ENCODE peak calls at places on chromosomes 7 and 10, in seven cellular contexts. One of them, this sample, is unnamed.

GRCh38 chr10:74213571-74214162 is 62.6 kb downstream of the ADK start:
- DNase-seq in astrocyte of the cerebellum: peak; percentile 35
- DNase-seq in NCI-H1417: peak; percentile 49
- DNase-seq in germinal center: peak; percentile 46
- DNase-seq in stomach: no peak
- DNase-seq in stimulated activated CD8-positive, alpha-beta memory T cell treated with anti-CD3 and anti-CD28 coated beads, Interleukin-7, amount 100 ng/mL, for 1 hour: no peak
- DNase-seq in left lung: no peak
- DNase-seq in this sample: peak; percentile 27

GRCh38 chr7:157576415-157576814 is 239.6 kb downstream of the DNAJB6 start:
- DNase-seq in left lung: no peak
- DNase-seq in astrocyte of the cerebellum: no peak
- DNase-seq in stomach: no peak
- DNase-seq in stimulated activated CD8-positive, alpha-beta memory T cell treated with anti-CD3 and anti-CD28 coated beads, Interleukin-7, amount 100 ng/mL, for 1 hour: no peak
- DNase-seq in NCI-H1417: no peak
- DNase-seq in germinal center: peak; percentile 19
- DNase-seq in this sample: peak; percentile 57

GRCh38 chr10:49598986-49599385 is 11.1 kb upstream of the SLC18A3 start:
- DNase-seq in germinal center: no peak
- DNase-seq in astrocyte of the cerebellum: no peak
- DNase-seq in left lung: no peak
- DNase-seq in NCI-H1417: no peak
- DNase-seq in stimulated activated CD8-positive, alpha-beta memory T cell treated with anti-CD3 and anti-CD28 coated beads, Interleukin-7, amount 100 ng/mL, for 1 hour: no peak
- DNase-seq in stomach: no peak
- DNase-seq in this sample: peak; percentile 8

GRCh38 chr7:31145339-31145738 is 93.2 kb downstream of the ADCYAP1R1 start:
- DNase-seq in left lung: no peak
- DNase-seq in NCI-H1417: peak; percentile 19
- DNase-seq in germinal center: no peak
- DNase-seq in stomach: no peak
- DNase-seq in stimulated activated CD8-positive, alpha-beta memory T cell treated with anti-CD3 and anti-CD28 coated beads, Interleukin-7, amount 100 ng/mL, for 1 hour: no peak
- DNase-seq in astrocyte of the cerebellum: no peak
- DNase-seq in this sample: no peak

GRCh38 chr10:30207485-30208052 is 141.5 kb downstream of the MTPAP start:
- DNase-seq in germinal center: no peak
- DNase-seq in left lung: no peak
- DNase-seq in stimulated activated CD8-positive, alpha-beta memory T cell treated with anti-CD3 and anti-CD28 coated beads, Interleukin-7, amount 100 ng/mL, for 1 hour: no peak
- DNase-seq in astrocyte of the cerebellum: no peak
- DNase-seq in stomach: no peak
- DNase-seq in NCI-H1417: no peak
- DNase-seq in this sample: no peak

GRCh38 chr10:86961481-86962091 is 3.2 kb downstream of the SNCG start:
- DNase-seq in germinal center: no peak
- DNase-seq in stomach: peak; percentile 10
- DNase-seq in astrocyte of the cerebellum: no peak
- DNase-seq in stimulated activated CD8-positive, alpha-beta memory T cell treated with anti-CD3 and anti-CD28 coated beads, Interleukin-7, amount 100 ng/mL, for 1 hour: no peak
- DNase-seq in NCI-H1417: no peak
- DNase-seq in left lung: no peak
- DNase-seq in this sample: peak; percentile 15

GRCh38 chr10:14971867-14972448 is 12.8 kb downstream of the MEIG1 start:
- DNase-seq in astrocyte of the cerebellum: no peak
- DNase-seq in germinal center: no peak
- DNase-seq in stomach: peak; percentile 45
- DNase-seq in NCI-H1417: peak; percentile 54
- DNase-seq in left lung: no peak
- DNase-seq in stimulated activated CD8-positive, alpha-beta memory T cell treated with anti-CD3 and anti-CD28 coated beads, Interleukin-7, amount 100 ng/mL, for 1 hour: no peak
- DNase-seq in this sample: no peak

GRCh38 chr10:59019603-59020002 is 156.8 kb upstream of the PHYHIPL start:
- DNase-seq in astrocyte of the cerebellum: peak; percentile 33
- DNase-seq in germinal center: no peak
- DNase-seq in stomach: no peak
- DNase-seq in NCI-H1417: no peak
- DNase-seq in stimulated activated CD8-positive, alpha-beta memory T cell treated with anti-CD3 and anti-CD28 coated beads, Interleukin-7, amount 100 ng/mL, for 1 hour: no peak
- DNase-seq in left lung: no peak
- DNase-seq in this sample: no peak

GRCh38 chr7:100476903-100477870 is 1.8 kb downstream of the TSC22D4 start:
- DNase-seq in NCI-H1417: no peak
- DNase-seq in stomach: no peak
- DNase-seq in astrocyte of the cerebellum: no peak
- DNase-seq in germinal center: peak; percentile 37
- DNase-seq in stimulated activated CD8-positive, alpha-beta memory T cell treated with anti-CD3 and anti-CD28 coated beads, Interleukin-7, amount 100 ng/mL, for 1 hour: no peak
- DNase-seq in left lung: no peak
- DNase-seq in this sample: peak; percentile 64

GRCh38 chr10:62390497-62391176 is 16.5 kb downstream of the ZNF365 start:
- DNase-seq in germinal center: no peak
- DNase-seq in NCI-H1417: no peak
- DNase-seq in left lung: no peak
- DNase-seq in stomach: no peak
- DNase-seq in astrocyte of the cerebellum: no peak
- DNase-seq in stimulated activated CD8-positive, alpha-beta memory T cell treated with anti-CD3 and anti-CD28 coated beads, Interleukin-7, amount 100 ng/mL, for 1 hour: no peak
- DNase-seq in this sample: no peak

GRCh38 chr10:54402576-54402975 is 398.5 kb downstream of the PCDH15 start:
- DNase-seq in stomach: no peak
- DNase-seq in astrocyte of the cerebellum: peak; percentile 12
- DNase-seq in germinal center: no peak
- DNase-seq in NCI-H1417: peak; percentile 45
- DNase-seq in stimulated activated CD8-positive, alpha-beta memory T cell treated with anti-CD3 and anti-CD28 coated beads, Interleukin-7, amount 100 ng/mL, for 1 hour: no peak
- DNase-seq in left lung: no peak
- DNase-seq in this sample: no peak

GRCh38 chr7:157543276-157543675 is 206.5 kb downstream of the DNAJB6 start:
- DNase-seq in stimulated activated CD8-positive, alpha-beta memory T cell treated with anti-CD3 and anti-CD28 coated beads, Interleukin-7, amount 100 ng/mL, for 1 hour: no peak
- DNase-seq in germinal center: no peak
- DNase-seq in NCI-H1417: no peak
- DNase-seq in astrocyte of the cerebellum: no peak
- DNase-seq in left lung: peak; percentile 22
- DNase-seq in stomach: no peak
- DNase-seq in this sample: no peak

GRCh38 chr7:77674878-77675277 is 21.4 kb upstream of the RSBN1L start:
- DNase-seq in left lung: peak; percentile 63
- DNase-seq in germinal center: no peak
- DNase-seq in astrocyte of the cerebellum: no peak
- DNase-seq in stimulated activated CD8-positive, alpha-beta memory T cell treated with anti-CD3 and anti-CD28 coated beads, Interleukin-7, amount 100 ng/mL, for 1 hour: no peak
- DNase-seq in NCI-H1417: no peak
- DNase-seq in stomach: peak; percentile 79
- DNase-seq in this sample: peak; percentile 79

GRCh38 chr10:73967544-73967943 is 30.4 kb upstream of the VCL start:
- DNase-seq in germinal center: no peak
- DNase-seq in left lung: no peak
- DNase-seq in NCI-H1417: no peak
- DNase-seq in astrocyte of the cerebellum: no peak
- DNase-seq in stomach: no peak
- DNase-seq in stimulated activated CD8-positive, alpha-beta memory T cell treated with anti-CD3 and anti-CD28 coated beads, Interleukin-7, amount 100 ng/mL, for 1 hour: no peak
- DNase-seq in this sample: no peak

GRCh38 chr7:73532224-73532623 is 10.1 kb upstream of the BAZ1B start:
- DNase-seq in NCI-H1417: no peak
- DNase-seq in astrocyte of the cerebellum: no peak
- DNase-seq in left lung: no peak
- DNase-seq in germinal center: no peak
- DNase-seq in stomach: no peak
- DNase-seq in stimulated activated CD8-positive, alpha-beta memory T cell treated with anti-CD3 and anti-CD28 coated beads, Interleukin-7, amount 100 ng/mL, for 1 hour: no peak
- DNase-seq in this sample: no peak

GRCh38 chr7:134622303-134622995 is 24.2 kb upstream of the BPGM start:
- DNase-seq in astrocyte of the cerebellum: no peak
- DNase-seq in germinal center: no peak
- DNase-seq in left lung: no peak
- DNase-seq in stimulated activated CD8-positive, alpha-beta memory T cell treated with anti-CD3 and anti-CD28 coated beads, Interleukin-7, amount 100 ng/mL, for 1 hour: no peak
- DNase-seq in stomach: no peak
- DNase-seq in NCI-H1417: no peak
- DNase-seq in this sample: no peak

GRCh38 chr10:60130130-60130579 is 223.8 kb upstream of the CCDC6 start:
- DNase-seq in astrocyte of the cerebellum: no peak
- DNase-seq in germinal center: no peak
- DNase-seq in left lung: no peak
- DNase-seq in stomach: no peak
- DNase-seq in stimulated activated CD8-positive, alpha-beta memory T cell treated with anti-CD3 and anti-CD28 coated beads, Interleukin-7, amount 100 ng/mL, for 1 hour: no peak
- DNase-seq in NCI-H1417: peak; percentile 24
- DNase-seq in this sample: no peak